ENCODE peak calls at places on chromosome 2, in nine cellular contexts. One of them, this sample, is unnamed.

GRCh38 chr2:15955232-15955983 is 15.1 kb downstream of the MYCN start:
- DNase-seq in skeletal muscle cell: no peak
- DNase-seq in Kasumi-1: no peak
- DNase-seq in stimulated activated CD4-positive, alpha-beta T cell treated with anti-CD3 and anti-CD28 coated beads, Interleukin-4, amount 100 ng/mL, for 48 hours: no peak
- DNase-seq in A172: no peak
- DNase-seq in SHP77: no peak
- DNase-seq in NCI-H2171: no peak
- DNase-seq in fibroblast of villous mesenchyme: no peak
- DNase-seq in posterior cingulate gyrus: no peak
- DNase-seq in this sample: no peak

GRCh38 chr2:15975676-15976075 is 35.3 kb downstream of the MYCN start:
- DNase-seq in A172: no peak
- DNase-seq in stimulated activated CD4-positive, alpha-beta T cell treated with anti-CD3 and anti-CD28 coated beads, Interleukin-4, amount 100 ng/mL, for 48 hours: no peak
- DNase-seq in SHP77: no peak
- DNase-seq in Kasumi-1: no peak
- DNase-seq in posterior cingulate gyrus: no peak
- DNase-seq in fibroblast of villous mesenchyme: no peak
- DNase-seq in NCI-H2171: no peak
- DNase-seq in skeletal muscle cell: no peak
- DNase-seq in this sample: no peak

GRCh38 chr2:218323526-218324472 is 31.5 kb upstream of the TMBIM1 start:
- DNase-seq in SHP77: peak
- DNase-seq in fibroblast of villous mesenchyme: peak
- DNase-seq in skeletal muscle cell: no peak
- DNase-seq in posterior cingulate gyrus: no peak
- DNase-seq in stimulated activated CD4-positive, alpha-beta T cell treated with anti-CD3 and anti-CD28 coated beads, Interleukin-4, amount 100 ng/mL, for 48 hours: no peak
- DNase-seq in Kasumi-1: peak
- DNase-seq in A172: peak
- DNase-seq in NCI-H2171: peak
- DNase-seq in this sample: peak

GRCh38 chr2:160087854-160088745 is 25.7 kb upstream of the PLA2R1 start:
- DNase-seq in fibroblast of villous mesenchyme: peak
- DNase-seq in skeletal muscle cell: no peak
- DNase-seq in Kasumi-1: peak
- DNase-seq in stimulated activated CD4-positive, alpha-beta T cell treated with anti-CD3 and anti-CD28 coated beads, Interleukin-4, amount 100 ng/mL, for 48 hours: no peak
- DNase-seq in posterior cingulate gyrus: no peak
- DNase-seq in SHP77: no peak
- DNase-seq in NCI-H2171: no peak
- DNase-seq in A172: peak
- DNase-seq in this sample: no peak

GRCh38 chr2:165369936-165370296 is 99.6 kb upstream of the CSRNP3 start:
- DNase-seq in A172: no peak
- DNase-seq in stimulated activated CD4-positive, alpha-beta T cell treated with anti-CD3 and anti-CD28 coated beads, Interleukin-4, amount 100 ng/mL, for 48 hours: no peak
- DNase-seq in Kasumi-1: no peak
- DNase-seq in skeletal muscle cell: no peak
- DNase-seq in NCI-H2171: no peak
- DNase-seq in posterior cingulate gyrus: no peak
- DNase-seq in SHP77: no peak
- DNase-seq in fibroblast of villous mesenchyme: no peak
- DNase-seq in this sample: no peak

GRCh38 chr2:191302459-191303155 is 57.4 kb downstream of the MYO1B start:
- DNase-seq in posterior cingulate gyrus: no peak
- DNase-seq in NCI-H2171: no peak
- DNase-seq in Kasumi-1: peak
- DNase-seq in SHP77: peak
- DNase-seq in fibroblast of villous mesenchyme: no peak
- DNase-seq in skeletal muscle cell: no peak
- DNase-seq in stimulated activated CD4-positive, alpha-beta T cell treated with anti-CD3 and anti-CD28 coated beads, Interleukin-4, amount 100 ng/mL, for 48 hours: no peak
- DNase-seq in A172: no peak
- DNase-seq in this sample: no peak

GRCh38 chr2:85250045-85250444 is 77.7 kb downstream of the TGOLN2 start:
- DNase-seq in skeletal muscle cell: no peak
- DNase-seq in A172: no peak
- DNase-seq in stimulated activated CD4-positive, alpha-beta T cell treated with anti-CD3 and anti-CD28 coated beads, Interleukin-4, amount 100 ng/mL, for 48 hours: no peak
- DNase-seq in Kasumi-1: no peak
- DNase-seq in fibroblast of villous mesenchyme: no peak
- DNase-seq in posterior cingulate gyrus: no peak
- DNase-seq in NCI-H2171: no peak
- DNase-seq in SHP77: no peak
- DNase-seq in this sample: no peak

GRCh38 chr2:27958711-27959378 is 68.3 kb downstream of the BABAM2 start:
- DNase-seq in stimulated activated CD4-positive, alpha-beta T cell treated with anti-CD3 and anti-CD28 coated beads, Interleukin-4, amount 100 ng/mL, for 48 hours: no peak
- DNase-seq in skeletal muscle cell: no peak
- DNase-seq in Kasumi-1: no peak
- DNase-seq in fibroblast of villous mesenchyme: no peak
- DNase-seq in NCI-H2171: no peak
- DNase-seq in SHP77: no peak
- DNase-seq in A172: no peak
- DNase-seq in posterior cingulate gyrus: no peak
- DNase-seq in this sample: no peak

This sample was measured in H54.